ENCODE peak calls at places on chromosome 15, in nine cellular contexts. J is PC-9; K is NCI-H1092; V is NAMALWA; L is iris pigment epithelial cell; H is AG10803; C is stomach; R is effector CD4-positive, alpha-beta T cell; I is H54. Q is an unnamed sample.

GRCh38 chr15:67834593-67835348 is 5.1 kb downstream of the RNU6-1 start:
- DNase-seq in C (no peak), I (no peak), H (no peak), V (no peak), L (no peak), J (no peak), K (no peak), R (no peak), Q (no peak)

GRCh38 chr15:58558777-58559176 is 127.0 kb downstream of the LIPC start:
- DNase-seq in R (no peak), V (no peak), J (no peak), I (no peak), H (peak), C (no peak), L (no peak), K (no peak), Q (no peak)

GRCh38 chr15:90914240-90915080 is 11.4 kb downstream of the MAN2A2 start:
- DNase-seq in V (no peak), H (no peak), C (no peak), J (no peak), R (no peak), K (no peak), I (no peak), L (no peak), Q (no peak)

GRCh38 chr15:74917676-74918075 is 11.0 kb upstream of the FAM219B start:
- DNase-seq in R (no peak), C (no peak), V (no peak), H (no peak), I (no peak), J (no peak), L (peak), K (no peak), Q (no peak)

GRCh38 chr15:80072285-80072684 is 12.8 kb downstream of the ZFAND6 start:
- DNase-seq in V (peak), R (no peak), L (peak), K (peak), C (no peak), J (peak), H (peak), I (no peak), Q (peak)

GRCh38 chr15:47246317-47246716 is 471.0 kb upstream of the SEMA6D start:
- DNase-seq in J (no peak), L (no peak), C (no peak), V (no peak), K (no peak), H (no peak), R (no peak), I (no peak), Q (no peak)

GRCh38 chr15:32041294-32041693 is 11.0 kb downstream of the CHRNA7 start:
- DNase-seq in J (no peak), K (no peak), V (no peak), I (no peak), R (no peak), L (no peak), H (no peak), C (no peak), Q (no peak)

GRCh38 chr15:93031103-93031464 is 57.9 kb downstream of the RGMA start:
- DNase-seq in K (no peak), L (no peak), J (no peak), R (no peak), I (no peak), C (peak), H (no peak), V (no peak), Q (no peak)

GRCh38 chr15:89502867-89503595 is 6.6 kb upstream of the RHCG start:
- DNase-seq in J (peak), V (no peak), K (no peak), L (no peak), C (no peak), H (no peak), I (no peak), R (no peak), Q (no peak)

GRCh38 chr15:59686389-59686788 is 2.7 kb downstream of the BNIP2 start:
- DNase-seq in I (no peak), C (no peak), K (no peak), J (no peak), L (no peak), V (peak), R (no peak), H (no peak), Q (no peak)

GRCh38 chr15:96042734-96043224 is 287.7 kb upstream of the NR2F2 start:
- DNase-seq in H (no peak), L (no peak), R (no peak), C (no peak), K (no peak), J (no peak), V (peak), I (no peak), Q (no peak)

GRCh38 chr15:67097893-67098740 is 32.7 kb downstream of the SMAD3 start:
- DNase-seq in V (no peak), I (no peak), C (peak), L (peak), K (no peak), J (peak), R (no peak), H (peak), Q (peak)

GRCh38 chr15:71634820-71635219 is 175.5 kb upstream of the NR2E3 start:
- DNase-seq in L (no peak), R (no peak), I (no peak), K (peak), H (peak), J (no peak), C (no peak), V (no peak), Q (peak)

GRCh38 chr15:77016321-77016695 is 21.4 kb downstream of the PSTPIP1 start:
- DNase-seq in K (no peak), J (no peak), C (no peak), I (no peak), R (no peak), L (no peak), V (no peak), H (no peak), Q (no peak)

GRCh38 chr15:25905140-25905539 is 42.0 kb upstream of the ATP10A start:
- DNase-seq in V (no peak), R (no peak), H (peak), I (no peak), K (no peak), J (no peak), L (peak), C (no peak), Q (peak)

GRCh38 chr15:41495736-41496599 is 2.3 kb downstream of the ITPKA start:
- DNase-seq in C (peak), V (no peak), I (no peak), L (no peak), R (no peak), J (no peak), K (no peak), H (no peak), Q (no peak)

GRCh38 chr15:86915811-86916331 is 836.2 kb downstream of the AGBL1 start:
- DNase-seq in K (no peak), I (peak), J (no peak), H (peak), R (no peak), L (peak), C (no peak), V (peak), Q (peak)

GRCh38 chr15:94671845-94672524 is 440.6 kb downstream of the MCTP2 start:
- DNase-seq in R (no peak), H (no peak), C (no peak), V (no peak), J (no peak), L (peak), I (no peak), K (peak), Q (peak)

GRCh38 chr15:70875001-70875782 is 17.0 kb downstream of the THAP10 start:
- DNase-seq in V (no peak), R (no peak), C (no peak), I (no peak), H (peak), L (peak), K (no peak), J (no peak), Q (no peak)

GRCh38 chr15:80536231-80536630 is 132.0 kb downstream of the ARNT2 start:
- DNase-seq in L (no peak), R (no peak), K (peak), I (no peak), H (no peak), C (no peak), V (no peak), J (no peak), Q (no peak)

GRCh38 chr15:28122038-28122949 is 23.2 kb upstream of the OCA2 start:
- DNase-seq in I (no peak), R (no peak), C (no peak), K (no peak), J (no peak), L (no peak), H (no peak), V (no peak), Q (no peak)

GRCh38 chr15:75140080-75140879 is 61.4 kb upstream of the C15orf39 start:
- DNase-seq in I (no peak), L (no peak), V (no peak), K (no peak), H (no peak), R (no peak), C (no peak), J (no peak), Q (no peak)

GRCh38 chr15:50182233-50183013 is 427 bp downstream of the SLC27A2 start:
- DNase-seq in I (no peak), R (peak), K (peak), V (peak), C (peak), L (peak), J (peak), H (peak), Q (peak)

GRCh38 chr15:96053039-96054021 is 277.2 kb upstream of the NR2F2 start:
- DNase-seq in J (peak), R (no peak), C (peak), I (no peak), V (no peak), L (no peak), K (peak), H (no peak), Q (peak)

GRCh38 chr15:31362886-31363285 is 36.3 kb downstream of the KLF13 start:
- DNase-seq in K (no peak), C (no peak), J (no peak), V (no peak), I (no peak), R (no peak), H (no peak), L (no peak), Q (no peak)

GRCh38 chr15:73282567-73283200 is 86.1 kb downstream of the HCN4 start:
- DNase-seq in J (no peak), R (no peak), H (no peak), I (no peak), K (no peak), V (no peak), C (no peak), L (no peak), Q (no peak)

GRCh38 chr15:35671197-35671596 is 125.2 kb upstream of the DPH6 start:
- DNase-seq in C (no peak), J (no peak), I (no peak), K (no peak), L (peak), R (no peak), V (no peak), H (no peak), Q (peak)

GRCh38 chr15:30984542-30984941 is 6.9 kb downstream of the MTMR10 start:
- DNase-seq in C (no peak), L (no peak), R (no peak), V (no peak), I (no peak), H (no peak), K (no peak), J (no peak), Q (no peak)

GRCh38 chr15:62756326-62756994 is 286.1 kb upstream of the TPM1 start:
- DNase-seq in V (no peak), K (no peak), J (no peak), L (no peak), R (no peak), H (no peak), I (no peak), C (no peak), Q (no peak)

GRCh38 chr15:37106490-37107001 is 6.2 kb upstream of the MEIS2 start:
- DNase-seq in V (peak), J (no peak), C (no peak), H (no peak), K (no peak), R (no peak), L (no peak), I (no peak), Q (no peak)

GRCh38 chr15:27592036-27592725 is 506.9 kb downstream of the OCA2 start:
- DNase-seq in R (no peak), V (peak), J (no peak), L (no peak), C (no peak), I (no peak), K (no peak), H (peak), Q (peak)

GRCh38 chr15:41022487-41023090 is 69.3 kb downstream of the CHAC1 start:
- DNase-seq in V (peak), C (peak), I (peak), L (peak), H (peak), J (peak), K (no peak), R (peak), Q (peak)

GRCh38 chr15:61299060-61299763 is 70.1 kb upstream of the RORA start:
- DNase-seq in L (no peak), J (no peak), R (no peak), I (no peak), V (no peak), H (no peak), C (no peak), K (no peak), Q (no peak)